ENCODE peak calls at places on chromosomes 3 and 15, in eight cellular contexts. M is T47D, W is germinal center, L is Caki2, H is NCI-H510A, T is nucleus accumbens, A is sciatic nerve, P is cardiac muscle cell. S is an unnamed sample.

GRCh38 chr3:99634881-99635280 is 3.5 kb upstream of the COL8A1 start:
- DNase-seq in M (no peak), W (no peak), L (no peak), H (no peak), T (no peak), A (no peak), P (no peak), S (peak)

GRCh38 chr3:121111914-121112612 is 204.1 kb downstream of the STXBP5L start:
- DNase-seq in M (no peak), W (no peak), L (no peak), H (no peak), T (no peak), A (peak), P (no peak), S (no peak)

GRCh38 chr15:77807115-77807514 is 174.4 kb upstream of the LINGO1 start:
- DNase-seq in M (no peak), W (no peak), L (no peak), H (no peak), T (no peak), A (no peak), P (no peak), S (no peak)

GRCh38 chr3:10928961-10929471 is 63.5 kb upstream of the SLC6A1 start:
- DNase-seq in M (no peak), W (no peak), L (no peak), H (no peak), T (no peak), A (peak), P (no peak), S (no peak)

GRCh38 chr3:133384331-133385027 is 15.4 kb upstream of the BFSP2 start:
- DNase-seq in M (peak), W (peak), L (no peak), H (peak), T (peak), A (no peak), P (peak), S (peak)

GRCh38 chr3:56966104-56966503 is 94.4 kb upstream of the SPATA12 start:
- DNase-seq in M (no peak), W (no peak), L (no peak), H (no peak), T (no peak), A (no peak), P (no peak), S (no peak)

GRCh38 chr15:87631775-87632174 is 624.8 kb downstream of the NTRK3 start:
- DNase-seq in M (no peak), W (no peak), L (no peak), H (no peak), T (no peak), A (no peak), P (no peak), S (no peak)

GRCh38 chr3:46284981-46285683 is 42.9 kb downstream of the CCR3 start:
- DNase-seq in M (no peak), W (no peak), L (no peak), H (no peak), T (no peak), A (no peak), P (no peak), S (no peak)

GRCh38 chr15:43977072-43977884 is 150.5 kb downstream of the WDR76 start:
- DNase-seq in M (no peak), W (no peak), L (peak), H (no peak), T (no peak), A (no peak), P (no peak), S (peak)

GRCh38 chr15:50066202-50066601 is 52.8 kb downstream of the ATP8B4 start:
- DNase-seq in M (no peak), W (no peak), L (peak), H (no peak), T (no peak), A (no peak), P (no peak), S (peak)

GRCh38 chr3:171506743-171507319 is 46.6 kb upstream of the TNIK start:
- DNase-seq in M (no peak), W (no peak), L (no peak), H (no peak), T (no peak), A (no peak), P (no peak), S (no peak)

GRCh38 chr3:31634485-31634884 is 101.8 kb downstream of the STT3B start:
- DNase-seq in M (no peak), W (no peak), L (no peak), H (no peak), T (no peak), A (no peak), P (no peak), S (no peak)

GRCh38 chr3:167187211-167187610 is 192.9 kb downstream of the ZBBX start:
- DNase-seq in M (no peak), W (no peak), L (no peak), H (no peak), T (no peak), A (no peak), P (no peak), S (no peak)

GRCh38 chr3:98645039-98645438 is 51.6 kb upstream of the CPOX start:
- DNase-seq in M (no peak), W (no peak), L (no peak), H (no peak), T (no peak), A (no peak), P (no peak), S (no peak)

GRCh38 chr3:72487946-72488735 is 360.1 kb downstream of the SHQ1 start:
- DNase-seq in M (no peak), W (no peak), L (no peak), H (no peak), T (no peak), A (no peak), P (no peak), S (no peak)

GRCh38 chr15:96896766-96897165 is 566.3 kb downstream of the NR2F2 start:
- DNase-seq in M (no peak), W (no peak), L (no peak), H (no peak), T (no peak), A (no peak), P (no peak), S (no peak)

GRCh38 chr3:57803647-57804081 is 47.6 kb downstream of the SLMAP start:
- DNase-seq in M (no peak), W (no peak), L (peak), H (no peak), T (no peak), A (no peak), P (no peak), S (peak)

GRCh38 chr3:42961633-42962032 is 17.5 kb upstream of the GASK1A start:
- DNase-seq in M (peak), W (peak), L (peak), H (peak), T (no peak), A (no peak), P (peak), S (no peak)

GRCh38 chr3:59280113-59280512 is 230.3 kb upstream of the CFAP20DC start:
- DNase-seq in M (no peak), W (no peak), L (no peak), H (no peak), T (no peak), A (no peak), P (no peak), S (no peak)

GRCh38 chr3:112739252-112739945 is 98.5 kb upstream of the CCDC80 start:
- DNase-seq in M (no peak), W (no peak), L (no peak), H (no peak), T (no peak), A (no peak), P (no peak), S (no peak)

GRCh38 chr3:73086071-73086494 is 24.6 kb downstream of the EBLN2 start:
- DNase-seq in M (peak), W (peak), L (peak), H (no peak), T (no peak), A (peak), P (peak), S (peak)

GRCh38 chr3:188319569-188319968 is 165.6 kb downstream of the LPP start:
- DNase-seq in M (peak), W (no peak), L (peak), H (no peak), T (no peak), A (no peak), P (no peak), S (peak)

GRCh38 chr3:107660316-107660976 is 137.7 kb downstream of the BBX start:
- DNase-seq in M (no peak), W (no peak), L (no peak), H (no peak), T (no peak), A (no peak), P (peak), S (peak)

GRCh38 chr3:135784557-135784956 is 181.0 kb upstream of the PPP2R3A start:
- DNase-seq in M (no peak), W (peak), L (no peak), H (no peak), T (no peak), A (no peak), P (no peak), S (no peak)

GRCh38 chr3:59480486-59480995 is 430.7 kb upstream of the CFAP20DC start:
- DNase-seq in M (no peak), W (no peak), L (no peak), H (no peak), T (no peak), A (no peak), P (no peak), S (peak)

GRCh38 chr15:85810075-85810474 is 15.3 kb upstream of the KLHL25 start:
- DNase-seq in M (no peak), W (no peak), L (no peak), H (no peak), T (no peak), A (no peak), P (no peak), S (peak)

GRCh38 chr15:27089233-27089586 is 118.2 kb downstream of the GABRG3 start:
- DNase-seq in M (no peak), W (no peak), L (no peak), H (no peak), T (no peak), A (no peak), P (no peak), S (no peak)

GRCh38 chr3:23548706-23549105 is 257.0 kb upstream of the UBE2E1 start:
- DNase-seq in M (no peak), W (no peak), L (no peak), H (no peak), T (no peak), A (no peak), P (no peak), S (no peak)

GRCh38 chr3:89562373-89562772 is 455.0 kb downstream of the EPHA3 start:
- DNase-seq in M (no peak), W (no peak), L (no peak), H (no peak), T (no peak), A (no peak), P (no peak), S (no peak)

GRCh38 chr3:44989141-44989540 is 13.1 kb downstream of the EXOSC7 start:
- DNase-seq in M (no peak), W (no peak), L (no peak), H (no peak), T (no peak), A (no peak), P (no peak), S (no peak)

GRCh38 chr3:13285007-13285567 is 135.0 kb downstream of the NUP210 start:
- DNase-seq in M (no peak), W (no peak), L (no peak), H (no peak), T (no peak), A (no peak), P (no peak), S (no peak)

GRCh38 chr15:66494262-66494661 is 3.3 kb downstream of the SNAPC5 start:
- DNase-seq in M (no peak), W (no peak), L (no peak), H (no peak), T (no peak), A (no peak), P (no peak), S (no peak)